ENCODE peak calls at places on chromosome 14, in eight cellular contexts. M, G, I, C, L, T, F and S are unnamed samples.

GRCh38 chr14:101359221-101360044 is 201.9 kb upstream of the DIO3 start:
- DNase-seq in M (peak; percentile 1), G (peak; percentile 88), I (no peak), C (no peak), L (no peak), T (peak; percentile 2), F (no peak), S (no peak)

GRCh38 chr14:100569734-100570251 is 17.4 kb downstream of the BEGAIN start:
- DNase-seq in M (no peak), G (no peak), I (no peak), C (no peak), L (no peak), T (no peak), F (no peak), S (no peak)

GRCh38 chr14:92785601-92786426 is 8.3 kb upstream of the GOLGA5 start:
- DNase-seq in M (peak; percentile 78), G (no peak), I (peak; percentile 93), C (peak; percentile 38), L (peak; percentile 39), T (peak; percentile 85), F (no peak), S (no peak)

GRCh38 chr14:100654814-100655795 is 67.9 kb upstream of the BEGAIN start:
- DNase-seq in M (no peak), G (no peak), I (no peak), C (no peak), L (peak; percentile 69), T (no peak), F (peak; percentile 62), S (peak; percentile 71)

GRCh38 chr14:92850492-92850891 is 56.4 kb downstream of the GOLGA5 start:
- DNase-seq in M (peak; percentile 55), G (no peak), I (no peak), C (no peak), L (no peak), T (peak; percentile 52), F (no peak), S (no peak)

GRCh38 chr14:67485501-67486095 is 2.9 kb downstream of the TMEM229B start:
- DNase-seq in M (no peak), G (no peak), I (peak; percentile 52), C (no peak), L (no peak), T (no peak), F (no peak), S (peak; percentile 16)

GRCh38 chr14:87686736-87687135 is 306.2 kb downstream of the GALC start:
- DNase-seq in M (no peak), G (no peak), I (no peak), C (no peak), L (no peak), T (no peak), F (no peak), S (no peak)

GRCh38 chr14:86217523-86217922 is 687.6 kb downstream of the FLRT2 start:
- DNase-seq in M (no peak), G (no peak), I (no peak), C (no peak), L (no peak), T (no peak), F (no peak), S (no peak)

GRCh38 chr14:63766616-63767015 is 38.8 kb upstream of the SGPP1 start:
- DNase-seq in M (no peak), G (no peak), I (no peak), C (no peak), L (no peak), T (no peak), F (no peak), S (no peak)

GRCh38 chr14:22225526-22226133 is 363.4 kb downstream of the DAD1 start:
- DNase-seq in M (peak; percentile 35), G (no peak), I (peak; percentile 3), C (no peak), L (no peak), T (no peak), F (no peak), S (no peak)

GRCh38 chr14:23174266-23174665 is 9.2 kb downstream of the SLC7A8 start:
- DNase-seq in M (peak; percentile 63), G (no peak), I (peak; percentile 62), C (no peak), L (no peak), T (peak; percentile 88), F (no peak), S (no peak)

GRCh38 chr14:32254952-32255679 is 52.0 kb upstream of the RNU6-8 start:
- DNase-seq in M (peak; percentile 67), G (peak; percentile 69), I (peak; percentile 83), C (peak; percentile 52), L (peak; percentile 67), T (peak; percentile 84), F (no peak), S (peak; percentile 67)

GRCh38 chr14:96309128-96309906 is 53.3 kb downstream of the BDKRB1 start:
- DNase-seq in M (no peak), G (no peak), I (no peak), C (no peak), L (no peak), T (no peak), F (no peak), S (no peak)

GRCh38 chr14:96303981-96304380 is 48.0 kb downstream of the BDKRB1 start:
- DNase-seq in M (no peak), G (no peak), I (no peak), C (no peak), L (no peak), T (no peak), F (no peak), S (no peak)

GRCh38 chr14:96307434-96307833 is 51.4 kb downstream of the BDKRB1 start:
- DNase-seq in M (no peak), G (no peak), I (no peak), C (no peak), L (no peak), T (no peak), F (no peak), S (no peak)

GRCh38 chr14:96309907-96310330 is 53.2 kb downstream of the ATG2B start:
- DNase-seq in M (no peak), G (no peak), I (peak; percentile 4), C (no peak), L (no peak), T (no peak), F (no peak), S (no peak)

GRCh38 chr14:96304956-96305355 is 48.9 kb downstream of the BDKRB1 start:
- DNase-seq in M (no peak), G (no peak), I (no peak), C (no peak), L (no peak), T (no peak), F (no peak), S (peak; percentile 42)
- TF ChIP-seq CTCF in M (peak; percentile 50), G (no peak), I (no peak), C (peak; percentile 5), L (no peak), T (no peak), F (no peak), S (peak; percentile 52)

DNA sequence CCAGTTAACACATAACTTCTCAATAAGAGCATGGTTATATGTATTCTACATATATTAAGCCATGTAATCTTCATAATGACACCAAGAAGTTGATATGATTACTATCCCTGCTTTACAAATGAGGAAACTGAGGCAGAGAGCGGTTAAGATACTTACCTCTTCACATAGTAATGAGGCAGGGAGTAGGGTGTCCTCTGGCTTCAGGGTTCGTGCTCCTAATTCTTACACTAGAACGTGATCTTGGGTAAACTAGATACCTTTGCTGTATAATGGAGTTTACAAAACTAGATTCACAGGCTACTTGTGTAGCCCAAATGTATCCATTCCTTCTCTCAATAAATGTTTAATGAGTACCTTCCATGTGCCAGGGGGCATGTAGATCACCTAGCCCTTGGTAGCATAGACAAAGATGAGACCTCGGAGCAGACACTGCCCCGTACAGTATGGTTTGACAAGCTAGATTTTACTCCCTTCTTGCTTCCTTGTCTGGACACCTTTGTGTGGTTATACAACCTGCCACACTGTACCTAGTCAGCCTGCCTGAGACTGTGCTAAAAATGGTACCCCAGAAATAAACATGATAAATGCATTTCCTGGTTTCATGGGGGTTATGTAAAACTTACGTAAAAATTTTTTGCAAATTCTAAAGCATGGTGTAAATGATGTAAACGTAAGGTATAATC is 991.8 kb downstream of the VRK1 start:
- DNase-seq in M (no peak), G (no peak), I (no peak), C (no peak), L (no peak), T (no peak), F (no peak), S (no peak)
- TF ChIP-seq CTCF in M (no peak), G (no peak), I (no peak), C (no peak), L (no peak), T (no peak), F (no peak), S (no peak)

GRCh38 chr14:81565441-81566290 is 32.0 kb upstream of the SEL1L start:
- DNase-seq in M (peak; percentile 3), G (no peak), I (peak; percentile 29), C (no peak), L (peak; percentile 71), T (peak; percentile 6), F (no peak), S (peak; percentile 26)
- TF ChIP-seq CTCF in M (peak; percentile 70), G (peak; percentile 53), I (no peak), C (peak; percentile 21), L (peak; percentile 67), T (peak; percentile 14), F (peak; percentile 35), S (peak; percentile 41)

GRCh38 chr14:30998100-30998706 is 27.2 kb upstream of the AP4S1 start:
- DNase-seq in M (no peak), G (no peak), I (no peak), C (no peak), L (no peak), T (no peak), F (no peak), S (no peak)
- TF ChIP-seq CTCF in M (no peak), G (no peak), I (no peak), C (no peak), L (no peak), T (no peak), F (no peak), S (no peak)

DNA sequence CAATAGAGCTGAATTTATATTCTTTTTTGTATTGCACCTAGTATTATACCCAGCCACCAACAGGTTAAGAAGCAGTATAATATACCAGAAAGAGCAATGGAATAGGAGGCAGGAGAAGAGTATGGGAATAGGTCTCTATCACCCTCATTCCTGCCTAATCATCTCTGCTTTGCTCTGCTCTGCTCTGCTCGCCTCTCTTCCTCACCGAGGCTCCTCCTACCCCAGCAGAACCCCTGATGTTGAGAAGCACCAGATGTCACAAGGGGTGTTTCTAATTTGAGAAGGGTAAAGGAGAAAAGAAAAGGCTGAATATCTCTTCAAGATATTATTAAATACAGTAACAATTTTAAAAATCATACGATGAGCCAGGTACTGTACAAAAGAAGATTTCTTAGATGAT is 89.0 kb downstream of the STON2 start:
- DNase-seq in M (no peak), G (no peak), I (no peak), C (no peak), L (no peak), T (no peak), F (no peak), S (no peak)
- TF ChIP-seq CTCF in M (no peak), G (no peak), I (no peak), C (no peak), L (no peak), T (no peak), F (no peak), S (no peak)